ENCODE peak calls at places on chromosome 1, in six cellular contexts. B, M, K, C, W and L are unnamed samples.

GRCh38 chr1:19737413-19737812 is 62.3 kb downstream of the TMCO4 start:
- DNase-seq in B (no peak), M (no peak), K (no peak), C (no peak), W (no peak), L (no peak)

GRCh38 chr1:234743866-234744581 is 134.0 kb upstream of the IRF2BP2 start:
- DNase-seq in B (no peak), M (peak), K (peak), C (no peak), W (no peak), L (peak)

GRCh38 chr1:225689882-225690459 is 37.0 kb upstream of the ENAH start:
- DNase-seq in B (no peak), M (no peak), K (peak), C (no peak), W (no peak), L (no peak)

GRCh38 chr1:160284220-160284781 is 632 bp downstream of the PEX19 start:
- DNase-seq in B (no peak), M (peak), K (peak), C (peak), W (no peak), L (no peak)

GRCh38 chr1:15212216-15212988 is 34.6 kb upstream of the FHAD1 start:
- DNase-seq in B (no peak), M (no peak), K (no peak), C (peak), W (no peak), L (no peak)

GRCh38 chr1:64308856-64309255 is 105.4 kb downstream of the UBE2U start:
- DNase-seq in B (no peak), M (peak), K (no peak), C (no peak), W (no peak), L (no peak)

GRCh38 chr1:205950280-205950679 is 7.0 kb upstream of the SLC26A9 start:
- DNase-seq in B (no peak), M (no peak), K (peak), C (no peak), W (no peak), L (no peak)

GRCh38 chr1:225447001-225447615 is 19.3 kb upstream of the LBR start:
- DNase-seq in B (no peak), M (no peak), K (no peak), C (no peak), W (no peak), L (no peak)

GRCh38 chr1:169795687-169796086 is 980 bp upstream of the METTL18 start:
- DNase-seq in B (no peak), M (peak), K (no peak), C (peak), W (no peak), L (no peak)

GRCh38 chr1:66445492-66446181 is 88.3 kb upstream of the SGIP1 start:
- DNase-seq in B (no peak), M (no peak), K (no peak), C (no peak), W (no peak), L (no peak)

GRCh38 chr1:50968884-50969610 is 998 bp upstream of the CDKN2C start:
- DNase-seq in B (peak), M (peak), K (no peak), C (peak), W (no peak), L (no peak)

GRCh38 chr1:200153277-200154055 is 126.0 kb downstream of the NR5A2 start:
- DNase-seq in B (no peak), M (no peak), K (no peak), C (peak), W (no peak), L (no peak)

DNA sequence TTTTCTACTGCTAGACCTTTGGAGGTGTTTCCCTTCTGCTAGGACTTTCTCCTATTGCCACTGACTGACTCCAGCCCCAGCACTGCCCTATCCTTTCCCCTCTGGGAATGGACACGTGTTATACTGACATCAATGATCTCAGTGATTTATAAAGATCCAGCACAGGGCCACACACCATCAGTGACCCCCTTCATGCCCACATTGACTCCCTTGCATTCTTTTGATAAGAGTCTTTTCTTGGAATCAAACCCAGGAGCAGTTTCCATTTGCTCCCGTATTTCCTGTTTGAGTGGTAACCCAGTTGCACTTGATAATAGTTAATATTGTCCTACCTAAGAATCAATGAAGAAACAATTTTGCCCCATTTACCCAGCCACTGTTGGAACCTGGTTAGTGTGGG is 501.0 kb upstream of the USP24 start:
- DNase-seq in B (no peak), M (no peak), K (peak), C (no peak), W (no peak), L (no peak)
- H2BK15ac ChIP-seq in B (no peak), M (no peak), K (peak), C (no peak), W (no peak), L (no peak)

DNA sequence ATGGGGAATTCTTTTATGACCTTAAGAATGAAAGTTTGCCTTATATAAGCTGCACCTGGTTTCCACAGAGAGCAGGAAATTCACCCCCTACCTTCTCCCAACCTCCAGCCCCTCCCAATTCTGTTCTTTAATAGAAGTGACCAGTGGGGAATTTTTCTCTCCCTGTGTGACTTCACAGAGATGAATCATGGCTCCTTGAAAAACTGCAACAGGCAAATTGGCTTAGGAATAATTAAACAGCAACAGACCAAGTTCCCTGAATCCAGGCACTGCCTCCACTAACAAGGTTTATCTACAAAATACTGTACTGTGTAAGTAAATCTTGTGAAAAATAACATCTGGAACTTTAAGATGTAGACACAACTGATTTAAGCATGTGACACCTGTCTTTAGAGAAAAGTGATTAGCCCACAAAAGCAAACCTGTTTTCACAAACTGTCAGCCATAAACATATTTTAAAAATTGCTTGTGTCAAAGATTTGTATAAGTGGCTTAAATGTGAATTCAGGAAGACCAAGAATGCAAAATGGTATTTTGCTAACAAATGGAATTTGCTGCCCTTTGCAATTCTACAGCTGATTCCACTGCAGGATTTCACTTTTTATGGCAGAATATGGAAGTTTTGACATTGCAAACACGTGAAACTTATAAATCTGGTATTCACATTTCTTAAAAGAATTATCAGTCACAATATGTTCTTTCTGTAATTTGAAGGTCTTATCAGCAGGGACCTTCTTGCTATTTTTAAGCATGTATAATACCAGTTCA is 54.0 kb downstream of the ALG14 start:
- DNase-seq in B (no peak), M (no peak), K (peak), C (peak), W (no peak), L (no peak)
- H2BK15ac ChIP-seq in B (no peak), M (no peak), K (peak), C (no peak), W (no peak), L (no peak)

GRCh38 chr1:212753766-212754165 is 37.8 kb downstream of the NSL1 start:
- DNase-seq in B (no peak), M (no peak), K (no peak), C (no peak), W (no peak), L (no peak)
- H2BK15ac ChIP-seq in B (no peak), M (no peak), K (no peak), C (no peak), W (no peak), L (no peak)

DNA sequence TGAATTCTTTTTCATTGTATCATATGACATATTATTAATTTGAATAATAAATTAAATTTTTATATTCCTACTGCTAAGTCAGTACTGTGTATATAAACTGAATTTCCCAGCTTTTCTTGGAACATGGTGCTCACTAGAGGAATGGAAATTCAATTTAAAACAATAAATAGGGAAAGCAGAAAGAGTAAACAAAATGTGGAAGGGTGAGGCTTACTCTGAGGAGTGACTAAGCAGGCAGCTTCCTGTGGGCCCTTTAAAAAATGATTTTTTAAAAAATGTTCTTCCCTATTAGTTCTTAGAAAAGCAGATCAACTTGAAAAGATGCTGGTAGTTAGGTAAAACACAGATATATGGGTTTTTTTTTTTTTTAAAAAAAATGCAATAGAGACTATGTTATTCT is 49.5 kb upstream of the S1PR1 start:
- DNase-seq in B (no peak), M (no peak), K (peak), C (peak), W (no peak), L (no peak)
- H2BK15ac ChIP-seq in B (no peak), M (no peak), K (peak), C (no peak), W (no peak), L (no peak)